ENCODE peak calls at places on chromosomes 13 and 19, in five cellular contexts. A, K, O, Z and B are unnamed samples.

GRCh38 chr13:65011403-65011802 is 2218.7 kb downstream of the PCDH9 start:
- DNase-seq in A (no peak), K (peak), O (no peak), Z (no peak), B (no peak)

GRCh38 chr19:38543807-38544568 is 73.8 kb downstream of the MAP4K1 start:
- DNase-seq in A (no peak), K (peak), O (peak), Z (no peak), B (peak)

GRCh38 chr19:20171285-20171684 is 4.3 kb downstream of the ZNF486 start:
- DNase-seq in A (no peak), K (no peak), O (no peak), Z (no peak), B (no peak)

GRCh38 chr19:1064661-1065605 is 2.0 kb upstream of the ARHGAP45 start:
- DNase-seq in A (peak), K (peak), O (peak), Z (peak), B (peak)

GRCh38 chr13:41561179-41561578 is 103.8 kb downstream of the RGCC start:
- DNase-seq in A (no peak), K (no peak), O (no peak), Z (no peak), B (peak)

GRCh38 chr13:107457686-107458085 is 757.6 kb downstream of the LIG4 start:
- DNase-seq in A (no peak), K (no peak), O (no peak), Z (no peak), B (no peak)

GRCh38 chr19:2334986-2335846 is 6.7 kb downstream of the SPPL2B start:
- DNase-seq in A (no peak), K (no peak), O (no peak), Z (no peak), B (no peak)

GRCh38 chr19:48341006-48341405 is 15.7 kb downstream of the EMP3 start:
- DNase-seq in A (no peak), K (no peak), O (peak), Z (no peak), B (no peak)

GRCh38 chr13:28558126-28558525 is 63.2 kb upstream of the FLT1 start:
- DNase-seq in A (no peak), K (no peak), O (no peak), Z (no peak), B (no peak)

GRCh38 chr13:111153977-111154332 is 38.8 kb downstream of the ARHGEF7 start:
- DNase-seq in A (peak), K (no peak), O (peak), Z (peak), B (no peak)

GRCh38 chr13:38607136-38607535 is 79.7 kb upstream of the FREM2 start:
- DNase-seq in A (no peak), K (no peak), O (no peak), Z (no peak), B (no peak)

GRCh38 chr13:36681894-36682624 is 8.2 kb downstream of the SERTM1 start:
- DNase-seq in A (no peak), K (no peak), O (no peak), Z (no peak), B (no peak)

GRCh38 chr19:2132731-2133490 is 18.5 kb downstream of the AP3D1 start:
- DNase-seq in A (no peak), K (no peak), O (no peak), Z (no peak), B (no peak)

GRCh38 chr19:53771133-53771532 is 53.0 kb downstream of the NLRP12 start:
- DNase-seq in A (no peak), K (no peak), O (peak), Z (peak), B (no peak)

GRCh38 chr13:19864018-19864338 is 529 bp upstream of the ZMYM5 start:
- DNase-seq in A (no peak), K (peak), O (no peak), Z (peak), B (peak)

GRCh38 chr19:57888494-57889231 is at the start of gene ZNF814:
- DNase-seq in A (peak), K (peak), O (no peak), Z (peak), B (peak)

GRCh38 chr13:77584111-77584510 is 48.6 kb downstream of the SCEL start:
- DNase-seq in A (no peak), K (no peak), O (no peak), Z (peak), B (no peak)

GRCh38 chr13:113146750-113147149 is 11.7 kb upstream of the PROZ start:
- DNase-seq in A (no peak), K (no peak), O (no peak), Z (no peak), B (no peak)

GRCh38 chr19:15264061-15264932 is 32.0 kb upstream of the EPHX3 start:
- DNase-seq in A (peak), K (peak), O (peak), Z (peak), B (peak)

GRCh38 chr13:74026753-74027152 is 107.5 kb downstream of the KLF12 start:
- DNase-seq in A (peak), K (no peak), O (peak), Z (no peak), B (no peak)

GRCh38 chr19:38394488-38394887 is 6.0 kb downstream of the SPRED3 start:
- DNase-seq in A (no peak), K (no peak), O (no peak), Z (no peak), B (no peak)

GRCh38 chr19:14391156-14391821 is 10.0 kb downstream of the ADGRE5 start:
- DNase-seq in A (no peak), K (no peak), O (no peak), Z (no peak), B (no peak)

GRCh38 chr19:22619371-22619770 is 14.8 kb upstream of the ZNF492 start:
- DNase-seq in A (no peak), K (no peak), O (no peak), Z (no peak), B (no peak)

GRCh38 chr19:4516199-4516938 is 1.9 kb downstream of the PLIN4 start:
- DNase-seq in A (no peak), K (no peak), O (no peak), Z (no peak), B (no peak)

GRCh38 chr19:55494172-55494761 is 6.0 kb downstream of the SSC5D start:
- DNase-seq in A (no peak), K (peak), O (no peak), Z (no peak), B (no peak)

GRCh38 chr13:68304287-68304893 is 1074.3 kb upstream of the PCDH9 start:
- DNase-seq in A (no peak), K (peak), O (peak), Z (no peak), B (no peak)

GRCh38 chr13:110405597-110406450 is 98.7 kb downstream of the COL4A2 start:
- DNase-seq in A (no peak), K (no peak), O (no peak), Z (no peak), B (peak)

GRCh38 chr19:869245-870177 is 10.0 kb downstream of the CFD start:
- DNase-seq in A (no peak), K (no peak), O (peak), Z (no peak), B (no peak)

GRCh38 chr13:110065780-110066179 is 241.2 kb downstream of the COL4A1 start:
- DNase-seq in A (no peak), K (no peak), O (no peak), Z (no peak), B (no peak)

GRCh38 chr19:19538077-19538764 is at the start of gene CILP2:
- DNase-seq in A (no peak), K (peak), O (peak), Z (no peak), B (peak)

GRCh38 chr19:17543991-17544390 is 11.5 kb upstream of the COLGALT1 start:
- DNase-seq in A (no peak), K (no peak), O (no peak), Z (no peak), B (no peak)

GRCh38 chr13:76210262-76210661 is 574.1 kb downstream of the LMO7 start:
- DNase-seq in A (no peak), K (no peak), O (peak), Z (no peak), B (peak)

GRCh38 chr19:19444694-19445155 is 39.2 kb downstream of the GATAD2A start:
- DNase-seq in A (no peak), K (no peak), O (peak), Z (no peak), B (no peak)

GRCh38 chr19:50780753-50781480 is 9.3 kb upstream of the ACP4 start:
- DNase-seq in A (no peak), K (no peak), O (no peak), Z (no peak), B (peak)

GRCh38 chr13:62663767-62664166 is 1248.1 kb upstream of the PCDH20 start:
- DNase-seq in A (no peak), K (no peak), O (no peak), Z (no peak), B (no peak)

GRCh38 chr19:33311326-33311682 is 9.0 kb upstream of the CEBPA start:
- DNase-seq in A (no peak), K (no peak), O (peak), Z (no peak), B (no peak)

GRCh38 chr13:26051231-26052135 is at the start of gene SHISA2:
- DNase-seq in A (no peak), K (peak), O (peak), Z (peak), B (peak)
- TF ChIP-seq CTCF in A (no peak), K (no peak), O (no peak), Z (no peak), B (no peak)

GRCh38 chr13:33109801-33110200 is 93.6 kb downstream of the KL start:
- DNase-seq in A (no peak), K (peak), O (no peak), Z (no peak), B (no peak)
- TF ChIP-seq CTCF in A (no peak), K (peak), O (peak), Z (no peak), B (no peak)

GRCh38 chr13:26449063-26449848 is 108.2 kb upstream of the WASF3 start:
- DNase-seq in A (no peak), K (no peak), O (peak), Z (no peak), B (no peak)
- TF ChIP-seq CTCF in A (no peak), K (no peak), O (no peak), Z (no peak), B (no peak)

GRCh38 chr19:7483720-7484201 is 5.1 kb downstream of the PEX11G start:
- DNase-seq in A (no peak), K (peak), O (no peak), Z (no peak), B (no peak)

GRCh38 chr19:7492142-7493055 is 3.6 kb upstream of the PEX11G start:
- DNase-seq in A (no peak), K (no peak), O (no peak), Z (no peak), B (no peak)

GRCh38 chr19:7489609-7490044 is 792 bp upstream of the PEX11G start:
- DNase-seq in A (no peak), K (no peak), O (no peak), Z (no peak), B (no peak)

GRCh38 chr19:7486923-7487322 is 1.9 kb downstream of the PEX11G start:
- DNase-seq in A (no peak), K (no peak), O (no peak), Z (no peak), B (no peak)

DNA sequence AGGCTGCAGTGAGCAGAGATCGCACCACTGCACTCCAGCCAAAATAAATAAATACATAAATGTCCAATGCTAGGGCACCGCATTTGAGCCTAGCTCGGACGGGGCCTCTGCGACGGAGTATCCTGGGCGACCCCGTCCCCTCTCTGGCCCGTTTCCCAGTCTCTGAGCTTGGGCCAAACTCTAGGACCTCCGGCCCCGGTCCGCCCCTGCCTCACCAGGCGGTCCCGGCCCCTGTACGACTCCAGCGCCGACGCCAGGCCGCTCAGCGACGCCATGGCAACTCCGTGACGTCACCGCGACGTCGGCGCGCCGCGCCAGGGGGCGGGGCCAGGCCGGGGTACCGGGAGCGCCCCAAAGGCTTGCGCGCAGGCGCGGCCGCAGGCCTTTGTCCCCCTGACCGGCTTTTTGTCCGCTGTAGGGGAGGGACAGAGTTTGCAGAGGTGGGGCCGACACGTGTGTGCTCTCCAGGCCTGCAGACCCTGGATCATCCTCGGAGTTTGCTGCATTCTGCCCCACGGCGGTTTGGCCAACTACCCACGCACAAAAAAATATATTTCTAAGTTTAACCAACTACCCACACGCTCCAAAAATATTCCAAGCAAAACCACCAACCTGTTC is at the start of gene PEX11G:
- DNase-seq in A (peak), K (peak), O (peak), Z (peak), B (peak)
- TF ChIP-seq CTCF in A (no peak), K (no peak), O (no peak), Z (no peak), B (no peak)

DNA sequence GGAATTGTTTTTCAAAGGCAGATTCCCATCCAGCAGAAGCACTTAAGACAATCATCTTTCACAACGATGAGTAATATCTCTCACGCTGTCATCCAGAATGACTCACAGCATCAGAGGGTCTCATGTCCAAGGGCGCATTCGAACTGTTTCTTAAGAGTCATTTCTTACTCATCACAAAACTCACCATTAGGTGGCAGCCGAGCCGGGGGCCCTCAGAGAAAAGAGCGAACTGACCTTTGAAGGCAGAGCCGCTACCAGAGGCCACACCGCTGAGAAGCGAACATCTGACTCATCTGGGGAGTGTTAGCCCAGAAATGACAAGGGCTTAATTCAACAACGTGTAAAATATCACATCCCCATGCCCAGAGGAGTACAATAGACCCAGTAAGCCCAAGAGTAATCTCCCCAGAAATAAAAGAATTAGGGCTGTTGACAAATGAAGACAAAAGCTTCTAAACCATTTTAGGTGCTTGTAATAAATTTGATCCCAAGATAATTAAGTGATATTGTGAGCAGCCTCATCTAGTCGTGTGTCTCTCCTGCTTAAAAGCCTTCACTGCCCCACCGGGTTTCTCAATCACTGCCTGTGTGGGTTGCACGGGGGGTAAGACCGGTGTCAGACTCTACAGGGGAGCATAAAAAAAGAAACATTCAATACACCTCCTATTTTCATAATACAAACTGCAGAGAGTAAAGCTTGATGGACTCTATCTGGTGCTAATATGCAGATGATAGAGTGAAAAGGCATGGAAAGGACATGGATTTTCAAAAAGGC is 96.2 kb downstream of the CYSLTR2 start:
- DNase-seq in A (no peak), K (peak), O (peak), Z (no peak), B (peak)
- TF ChIP-seq CTCF in A (no peak), K (peak), O (peak), Z (no peak), B (peak)

GRCh38 chr19:45444318-45445041 is 20.8 kb upstream of the ERCC1 start:
- DNase-seq in A (peak), K (peak), O (peak), Z (peak), B (peak)
- TF ChIP-seq CTCF in A (no peak), K (no peak), O (no peak), Z (no peak), B (no peak)

GRCh38 chr13:53204598-53204997 is 176.0 kb downstream of the OLFM4 start:
- DNase-seq in A (no peak), K (no peak), O (no peak), Z (no peak), B (no peak)

GRCh38 chr13:53198699-53199098 is 170.1 kb downstream of the OLFM4 start:
- DNase-seq in A (no peak), K (no peak), O (no peak), Z (no peak), B (no peak)

GRCh38 chr13:53200498-53201453 is 172.2 kb downstream of the OLFM4 start:
- DNase-seq in A (no peak), K (peak), O (no peak), Z (peak), B (peak)

GRCh38 chr13:53200075-53200474 is 171.5 kb downstream of the OLFM4 start:
- DNase-seq in A (no peak), K (peak), O (no peak), Z (no peak), B (no peak)

GRCh38 chr13:53201454-53202225 is 173.0 kb downstream of the OLFM4 start:
- DNase-seq in A (no peak), K (peak), O (no peak), Z (no peak), B (peak)
- TF ChIP-seq CTCF in A (no peak), K (peak), O (no peak), Z (peak), B (no peak)